ENCODE peak calls at places on chromosomes 2 and 18, in five cellular contexts. O is uterus, P is fibroblast of lung, Q is H9, I is H1. E is an unnamed sample. For H3K4me1, the result is how much of the 10 kb centered on the place peaks cover.

GRCh38 chr2:23526835-23527790 is 142.1 kb downstream of the KLHL29 start:
- DNase-seq in O (no peak), P (no peak), Q (no peak), I (no peak), E (no peak)

GRCh38 chr2:12930382-12930781 is 213.6 kb downstream of the TRIB2 start:
- DNase-seq in O (no peak), P (no peak), Q (no peak), I (no peak), E (no peak)

GRCh38 chr2:109182426-109182825 is 53.4 kb downstream of the SH3RF3 start:
- DNase-seq in O (no peak), P (peak), Q (no peak), I (no peak), E (no peak)

GRCh38 chr2:237351796-237352195 is 62.2 kb downstream of the COL6A3 start:
- DNase-seq in O (no peak), P (no peak), Q (no peak), I (no peak), E (no peak)

GRCh38 chr2:110991951-110992350 is 128.8 kb upstream of the BCL2L11 start:
- DNase-seq in O (no peak), P (peak), Q (no peak), I (no peak), E (no peak)

GRCh38 chr2:70233892-70234291 is 14.5 kb downstream of the TIA1 start:
- DNase-seq in O (no peak), P (no peak), Q (no peak), I (no peak), E (no peak)

GRCh38 chr2:172288603-172289002 is 138.8 kb upstream of the ITGA6 start:
- DNase-seq in O (no peak), P (no peak), Q (no peak), I (no peak), E (no peak)

GRCh38 chr2:64652231-64653173 is 1.2 kb downstream of the SERTAD2 start:
- DNase-seq in O (peak), P (peak), Q (no peak), I (no peak), E (no peak)

GRCh38 chr18:38576349-38576748 is 1010.8 kb upstream of the CELF4 start:
- DNase-seq in O (no peak), P (no peak), Q (no peak), I (no peak), E (no peak)

GRCh38 chr2:63886445-63886844 is 44.7 kb downstream of the UGP2 start:
- DNase-seq in O (no peak), P (no peak), Q (no peak), I (no peak), E (no peak)

GRCh38 chr2:74499940-74500577 is 656 bp upstream of the LBX2 start:
- DNase-seq in O (no peak), P (no peak), Q (no peak), I (peak), E (no peak)

GRCh38 chr2:23602113-23602512 is 217.1 kb downstream of the KLHL29 start:
- DNase-seq in O (peak), P (peak), Q (no peak), I (no peak), E (no peak)

GRCh38 chr2:139836769-139837168 is 1056.6 kb upstream of the NXPH2 start:
- DNase-seq in O (no peak), P (no peak), Q (no peak), I (no peak), E (no peak)

GRCh38 chr18:48023334-48024008 is 93.0 kb upstream of the SMAD2 start:
- DNase-seq in O (no peak), P (no peak), Q (peak), I (peak), E (no peak)

GRCh38 chr2:237280235-237280634 is 133.7 kb downstream of the COL6A3 start:
- DNase-seq in O (no peak), P (peak), Q (no peak), I (no peak), E (no peak)

GRCh38 chr2:235416816-235417499 is 76.9 kb upstream of the AGAP1 start:
- DNase-seq in O (no peak), P (peak), Q (no peak), I (no peak), E (no peak)

GRCh38 chr2:152336854-152337510 is 2.0 kb downstream of the FMNL2 start:
- DNase-seq in O (peak), P (peak), Q (peak), I (peak), E (no peak)

GRCh38 chr2:54077088-54077900 is 38.1 kb upstream of the ACYP2 start:
- DNase-seq in O (no peak), P (no peak), Q (no peak), I (no peak), E (no peak)

GRCh38 chr2:62792408-62792807 is 86.9 kb downstream of the EHBP1 start:
- DNase-seq in O (no peak), P (no peak), Q (no peak), I (no peak), E (no peak)
- H3K4me1 ChIP-seq in O (under half), P (under half), Q (under half), I (under half), E (under half)

GRCh38 chr2:85438291-85439110 is 20.0 kb downstream of the SH2D6 start:
- DNase-seq in O (peak), P (no peak), Q (no peak), I (no peak), E (no peak)
- H3K27ac ChIP-seq in O (peak), P (peak), Q (no peak), I (no peak), E (peak)

GRCh38 chr2:85470850-85471800 is 52.6 kb downstream of the SH2D6 start:
- DNase-seq in O (peak), P (no peak), Q (no peak), I (no peak), E (no peak)

GRCh38 chr2:85468096-85468703 is 49.7 kb downstream of the SH2D6 start:
- DNase-seq in O (no peak), P (no peak), Q (no peak), I (no peak), E (no peak)

GRCh38 chr2:85472265-85472664 is 53.8 kb downstream of the SH2D6 start:
- DNase-seq in O (no peak), P (no peak), Q (no peak), I (no peak), E (no peak)

DNA sequence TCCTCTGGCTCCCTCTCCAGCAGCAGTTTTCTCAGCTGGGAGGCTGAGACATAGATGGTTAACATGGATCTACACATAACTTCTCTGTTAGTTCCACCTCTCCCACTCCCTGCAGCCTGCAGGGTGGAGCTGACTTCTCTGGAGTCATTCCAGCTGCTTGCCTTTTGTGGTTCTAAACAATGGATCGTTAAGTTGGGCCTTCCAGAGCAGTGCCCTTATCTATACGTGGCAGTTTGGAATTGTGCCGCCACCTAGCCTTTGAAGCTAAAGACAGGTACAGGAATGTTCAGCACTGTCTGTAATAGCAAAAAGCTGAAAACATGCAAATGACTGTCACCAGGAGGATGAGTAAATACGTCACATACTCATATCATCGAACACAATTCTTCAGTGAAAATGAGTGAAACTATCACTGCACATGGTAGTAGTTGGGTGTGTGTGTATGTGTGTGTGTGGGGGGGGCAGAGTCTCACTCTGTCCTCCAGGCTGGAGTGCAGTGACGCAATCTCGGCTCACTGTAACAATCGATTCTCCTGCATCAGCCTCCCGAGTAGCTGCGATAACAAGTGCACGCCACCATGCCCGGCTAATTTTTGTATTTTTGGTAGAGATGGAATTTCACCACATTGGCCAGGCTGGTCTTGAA is 50.3 kb downstream of the SH2D6 start:
- DNase-seq in O (no peak), P (peak), Q (peak), I (no peak), E (no peak)
- TF ChIP-seq CTCF in O (no peak), P (no peak), Q (no peak), I (no peak), E (no peak)

GRCh38 chr2:55113976-55114564 is 63.8 kb upstream of the RTN4 start:
- DNase-seq in O (no peak), P (no peak), Q (no peak), I (no peak), E (no peak)
- H3K4me1 ChIP-seq in O (under half), P (under half), Q (under half), I (under half), E (under half)

GRCh38 chr2:42127425-42128424 is 41.4 kb upstream of the EML4 start:
- DNase-seq in O (no peak), P (no peak), Q (no peak), I (no peak), E (no peak)

GRCh38 chr2:42125887-42126594 is 43.1 kb upstream of the EML4 start:
- DNase-seq in O (no peak), P (peak), Q (peak), I (no peak), E (no peak)

GRCh38 chr2:42118759-42119569 is 50.2 kb upstream of the EML4 start:
- DNase-seq in O (no peak), P (no peak), Q (no peak), I (no peak), E (no peak)

GRCh38 chr2:42124051-42124813 is 44.9 kb upstream of the EML4 start:
- DNase-seq in O (no peak), P (no peak), Q (no peak), I (no peak), E (no peak)

DNA sequence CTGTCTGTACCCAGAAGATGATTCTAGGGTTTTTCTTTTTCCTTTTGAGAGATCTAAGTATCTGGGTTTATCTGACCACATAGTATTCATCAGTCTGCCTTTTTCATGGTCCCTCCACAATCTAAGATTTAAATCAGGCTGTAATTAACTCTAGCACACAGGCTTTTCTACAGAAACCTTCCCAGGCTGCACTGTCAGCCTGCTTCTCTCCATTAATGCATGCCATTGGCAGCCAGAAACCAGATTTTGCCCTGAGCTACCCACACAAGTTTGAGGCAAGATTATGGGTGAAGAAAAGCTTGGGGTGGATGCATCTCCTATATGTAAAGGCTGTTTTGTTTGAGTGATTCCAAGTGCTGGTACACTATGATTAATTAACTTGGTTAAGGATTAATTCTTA is 45.7 kb upstream of the EML4 start:
- DNase-seq in O (no peak), P (no peak), Q (no peak), I (no peak), E (no peak)
- H3K27ac ChIP-seq in O (no peak), P (no peak), Q (no peak), I (no peak), E (peak)

DNA sequence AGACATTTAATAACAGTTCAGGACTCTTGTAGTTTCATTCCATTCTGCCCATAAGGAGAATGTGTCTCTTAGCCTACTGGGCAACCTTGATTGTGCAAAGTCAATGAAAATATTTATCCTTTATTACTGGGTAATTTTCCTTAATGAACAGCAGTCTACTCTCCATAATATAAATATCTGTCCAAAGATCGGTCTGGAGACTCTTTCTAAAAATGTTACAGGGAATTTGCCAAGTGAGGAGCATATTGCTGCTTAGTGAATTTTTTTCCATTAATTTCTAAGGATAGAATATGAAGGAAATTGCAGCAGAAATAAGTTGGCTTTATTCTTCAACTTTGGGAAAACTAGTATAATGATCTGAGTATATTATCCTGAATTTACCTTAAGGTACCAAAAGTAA is 817.1 kb upstream of the FSHR start:
- DNase-seq in O (no peak), P (no peak), Q (no peak), I (no peak), E (no peak)
- TF ChIP-seq CTCF in O (no peak), P (no peak), Q (no peak), I (no peak), E (no peak)